ENCODE peak calls at places on chromosome 4, in five cellular contexts. Q is endodermal cell, U is transverse colon, K is mucosa of descending colon, R is pancreas. N is an unnamed sample.

GRCh38 chr4:71941001-71941400 is 90.8 kb upstream of the NPFFR2 start:
- DNase-seq in Q (peak; percentile 65), U (peak; percentile 8), K (peak; percentile 35), R (no peak), N (no peak)

GRCh38 chr4:18127030-18127429 is 105.5 kb upstream of the LCORL start:
- DNase-seq in Q (no peak), U (no peak), K (no peak), R (no peak), N (no peak)

GRCh38 chr4:36209941-36210663 is 34.2 kb downstream of the ARAP2 start:
- DNase-seq in Q (no peak), U (no peak), K (no peak), R (no peak), N (no peak)

GRCh38 chr4:112509243-112510190 is 6.5 kb downstream of the NEUROG2 start:
- DNase-seq in Q (peak; percentile 78), U (no peak), K (no peak), R (peak; percentile 61), N (no peak)

GRCh38 chr4:161767116-161767515 is 396.7 kb downstream of the FSTL5 start:
- DNase-seq in Q (no peak), U (no peak), K (no peak), R (no peak), N (no peak)

GRCh38 chr4:108738307-108738706 is 24.5 kb downstream of the ETNPPL start:
- DNase-seq in Q (no peak), U (no peak), K (no peak), R (no peak), N (no peak)

GRCh38 chr4:174926958-174927357 is 8.8 kb downstream of the ADAM29 start:
- DNase-seq in Q (no peak), U (no peak), K (no peak), R (no peak), N (no peak)

GRCh38 chr4:13919021-13919441 is 291.5 kb upstream of the BOD1L1 start:
- DNase-seq in Q (no peak), U (no peak), K (peak; percentile 5), R (no peak), N (no peak)

GRCh38 chr4:6278801-6279197 is 9.1 kb downstream of the WFS1 start:
- DNase-seq in Q (no peak), U (peak; percentile 56), K (peak; percentile 50), R (no peak), N (no peak)

GRCh38 chr4:173821851-173822250 is 291.8 kb upstream of the HAND2 start:
- DNase-seq in Q (no peak), U (no peak), K (no peak), R (no peak), N (no peak)

GRCh38 chr4:124262211-124263179 is 450.0 kb downstream of the ANKRD50 start:
- DNase-seq in Q (peak; percentile 75), U (peak; percentile 56), K (peak; percentile 77), R (no peak), N (peak; percentile 45)

GRCh38 chr4:126647756-126648396 is 984.9 kb upstream of the INTU start:
- DNase-seq in Q (no peak), U (no peak), K (no peak), R (no peak), N (no peak)

GRCh38 chr4:10960386-10960785 is 275.8 kb upstream of the CLNK start:
- DNase-seq in Q (no peak), U (no peak), K (no peak), R (no peak), N (no peak)

GRCh38 chr4:166482755-166483154 is 609.7 kb downstream of the TLL1 start:
- DNase-seq in Q (no peak), U (no peak), K (no peak), R (no peak), N (no peak)

GRCh38 chr4:81747242-81747930 is 275.7 kb upstream of the RASGEF1B start:
- DNase-seq in Q (no peak), U (no peak), K (peak; percentile 28), R (no peak), N (no peak)

GRCh38 chr4:140186651-140187315 is 32.8 kb upstream of the MAML3 start:
- DNase-seq in Q (no peak), U (peak; percentile 72), K (peak; percentile 73), R (no peak), N (no peak)

GRCh38 chr4:25174674-25175073 is 14.4 kb upstream of the SEPSECS start:
- DNase-seq in Q (no peak), U (no peak), K (no peak), R (no peak), N (no peak)

GRCh38 chr4:41514765-41515481 is 23.0 kb upstream of the LIMCH1 start:
- DNase-seq in Q (no peak), U (no peak), K (no peak), R (no peak), N (no peak)

GRCh38 chr4:183170894-183171293 is 71.8 kb downstream of the WWC2 start:
- DNase-seq in Q (no peak), U (no peak), K (no peak), R (no peak), N (no peak)

GRCh38 chr4:38280323-38280706 is 320.1 kb downstream of the PTTG2 start:
- DNase-seq in Q (no peak), U (no peak), K (no peak), R (no peak), N (no peak)

GRCh38 chr4:8829584-8829983 is 42.1 kb downstream of the HMX1 start:
- DNase-seq in Q (no peak), U (no peak), K (no peak), R (no peak), N (no peak)

GRCh38 chr4:6942238-6942800 is 32.7 kb downstream of the TBC1D14 start:
- DNase-seq in Q (peak; percentile 55), U (no peak), K (no peak), R (no peak), N (no peak)

GRCh38 chr4:139606600-139607301 is 50.7 kb upstream of the SETD7 start:
- DNase-seq in Q (no peak), U (no peak), K (no peak), R (no peak), N (no peak)

GRCh38 chr4:23819041-23819511 is 70.8 kb downstream of the PPARGC1A start:
- DNase-seq in Q (no peak), U (no peak), K (no peak), R (no peak), N (peak; percentile 46)

GRCh38 chr4:68466185-68466584 is 18.9 kb downstream of the TMPRSS11E start:
- DNase-seq in Q (no peak), U (no peak), K (no peak), R (no peak), N (no peak)

DNA sequence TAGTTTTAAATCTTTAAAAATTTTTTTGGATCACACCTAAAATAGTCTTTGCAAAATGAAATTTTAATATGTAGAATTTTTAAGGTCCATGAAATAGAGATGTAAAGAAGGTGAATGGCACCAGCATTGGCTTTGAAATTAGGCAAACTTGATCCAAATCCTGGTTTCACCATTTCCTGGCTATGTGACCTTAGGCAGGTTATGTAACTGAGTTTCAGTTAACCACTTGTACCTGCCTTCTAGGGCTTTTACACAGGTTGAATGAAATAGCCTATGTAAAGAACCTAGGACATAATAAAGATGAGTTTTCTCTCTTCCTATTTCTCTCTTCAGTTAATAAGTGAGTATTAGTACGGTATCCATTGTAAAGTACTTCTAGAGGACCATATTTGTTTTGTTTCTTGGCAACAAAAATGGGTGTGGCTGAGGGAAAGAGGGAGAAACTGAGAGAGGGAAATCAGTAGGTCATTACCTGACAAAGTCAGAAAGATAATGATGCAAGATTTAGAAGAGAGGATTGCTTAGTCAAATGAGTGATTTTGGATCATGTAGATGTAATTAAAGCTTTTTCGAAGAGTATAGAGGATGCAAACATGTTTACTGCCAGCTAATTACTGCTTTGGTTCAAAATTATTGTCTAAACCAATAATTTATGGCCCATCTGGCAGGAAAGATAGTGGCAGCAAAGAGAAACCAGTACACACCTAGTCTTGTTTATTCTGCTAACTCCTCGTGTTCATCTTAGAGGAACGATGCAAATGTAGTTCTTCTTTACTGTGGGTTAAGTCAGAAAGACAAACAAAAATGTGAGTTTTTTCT is 81.9 kb downstream of the PDLIM5 start:
- DNase-seq in Q (no peak), U (no peak), K (no peak), R (no peak), N (no peak)
- H3K4me1 ChIP-seq in Q (peaks cover 14% of the 10 kb centered on the region), U (peaks cover 24% of the 10 kb centered on the region), K (peaks cover 11% of the 10 kb centered on the region), R (peaks cover 55% of the 10 kb centered on the region), N (peaks cover 51% of the 10 kb centered on the region)

GRCh38 chr4:128835498-128836222 is 26.2 kb downstream of the JADE1 start:
- DNase-seq in Q (peak; percentile 48), U (peak; percentile 23), K (no peak), R (peak; percentile 66), N (peak; percentile 67)

GRCh38 chr4:128830906-128831525 is 21.5 kb downstream of the JADE1 start:
- DNase-seq in Q (peak; percentile 53), U (no peak), K (peak; percentile 50), R (no peak), N (no peak)

GRCh38 chr4:128831526-128832252 is 22.2 kb downstream of the JADE1 start:
- DNase-seq in Q (peak; percentile 91), U (no peak), K (no peak), R (no peak), N (no peak)

GRCh38 chr4:128837198-128837597 is 27.7 kb downstream of the JADE1 start:
- DNase-seq in Q (no peak), U (no peak), K (no peak), R (no peak), N (no peak)

GRCh38 chr4:128832253-128832641 is 22.7 kb downstream of the JADE1 start:
- DNase-seq in Q (peak; percentile 45), U (no peak), K (no peak), R (no peak), N (no peak)
- H3K4me1 ChIP-seq in Q (peaks cover 41% of the 10 kb centered on the region), U (peaks cover 13% of the 10 kb centered on the region), K (peaks cover 18% of the 10 kb centered on the region), R (peaks cover 52% of the 10 kb centered on the region), N (peaks cover 41% of the 10 kb centered on the region)

DNA sequence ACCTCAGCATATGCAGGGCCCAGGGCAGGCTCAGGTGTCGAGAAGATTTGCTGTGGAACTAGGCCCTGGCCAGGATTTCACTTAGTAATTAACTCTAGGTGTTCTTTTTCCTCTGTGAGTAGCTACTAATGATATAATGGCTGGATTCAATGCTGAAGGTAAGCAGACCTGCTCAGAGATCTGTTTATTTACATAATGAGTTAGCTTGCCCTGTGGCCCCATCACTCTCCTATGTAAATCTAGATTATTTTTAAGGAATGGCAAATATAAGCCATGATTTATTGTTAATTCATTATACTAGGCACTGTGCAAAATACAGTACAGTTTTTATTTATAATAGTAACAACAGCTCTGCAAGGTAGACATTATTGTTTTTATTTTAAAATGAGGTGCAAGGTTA is 117.2 kb downstream of the IRF2 start:
- DNase-seq in Q (no peak), U (no peak), K (no peak), R (no peak), N (no peak)
- H3K4me1 ChIP-seq in Q (no peaks in the 10 kb centered on the region), U (peaks cover 7% of the 10 kb centered on the region), K (no peaks in the 10 kb centered on the region), R (no peaks in the 10 kb centered on the region), N (peaks cover 22% of the 10 kb centered on the region)

DNA sequence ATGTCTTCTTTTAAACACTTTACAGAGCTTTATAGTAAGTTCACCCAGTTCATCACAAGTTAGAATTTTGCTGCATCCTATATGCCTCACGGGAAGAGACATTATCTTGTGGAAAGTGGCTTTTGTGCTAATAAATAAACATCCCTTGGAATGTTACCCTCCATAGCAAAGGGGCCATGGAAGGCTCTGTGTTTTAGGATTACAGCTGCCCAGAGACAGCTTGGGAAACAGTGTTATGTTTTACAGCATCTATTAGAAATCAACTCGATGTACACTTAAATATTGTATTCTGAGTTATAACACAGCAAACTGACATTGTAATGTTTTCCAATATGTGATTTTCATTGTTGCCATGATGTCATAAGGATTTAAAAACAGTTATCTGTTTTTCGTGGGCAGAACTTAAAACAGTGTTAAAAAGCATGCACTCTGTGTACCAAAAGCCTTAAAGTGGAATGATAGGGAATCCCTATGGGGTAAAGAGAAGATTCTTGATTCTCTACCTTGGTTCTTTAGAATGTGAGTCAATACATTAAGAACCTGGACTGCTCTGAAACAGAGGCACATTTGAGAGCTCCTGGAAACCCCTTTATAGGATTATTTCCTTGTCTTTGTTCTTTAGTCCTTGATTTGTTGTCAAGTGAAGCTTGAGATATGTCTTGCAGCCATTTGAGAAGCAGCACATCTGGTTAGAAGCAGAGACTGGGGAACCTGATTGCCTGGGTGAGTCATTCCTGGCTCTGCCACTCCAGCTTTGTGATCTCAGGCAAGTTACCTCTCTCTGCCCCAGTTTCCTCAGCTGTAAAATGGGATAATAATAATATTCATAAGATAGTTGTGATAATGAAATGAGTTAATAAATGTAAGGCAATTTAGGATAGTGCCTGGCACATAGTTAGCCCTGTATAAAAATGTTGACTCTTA is 41.6 kb downstream of the ARHGAP10 start:
- DNase-seq in Q (no peak), U (no peak), K (no peak), R (no peak), N (no peak)
- H3K4me1 ChIP-seq in Q (peaks cover 11% of the 10 kb centered on the region), U (no peaks in the 10 kb centered on the region), K (no peaks in the 10 kb centered on the region), R (peaks cover 5% of the 10 kb centered on the region), N (peaks cover 5% of the 10 kb centered on the region)